ENCODE peak calls at places on chromosomes 4 and X, in four cellular contexts. N is fibroblast of lung, M is brain microvascular endothelial cell, V is MG63. P is an unnamed sample.

GRCh38 chr4:12360391-12360790 is 931.7 kb upstream of the HS3ST1 start:
- DNase-seq in N (no peak), V (peak; percentile 39), M (no peak), P (no peak)

GRCh38 chr4:137124278-137124932 is 407.9 kb downstream of the PCDH18 start:
- DNase-seq in M (peak; percentile 40), V (peak; percentile 1), N (peak; percentile 55), P (peak; percentile 10)

GRCh38 chr4:166726832-166727231 is 507.5 kb downstream of the SPOCK3 start:
- DNase-seq in V (no peak), M (no peak), N (no peak), P (no peak)

GRCh38 chrX:139203681-139204575 is 326.6 kb upstream of the F9 start:
- DNase-seq in N (peak; percentile 37), M (no peak), V (peak; percentile 18), P (no peak)

GRCh38 chr4:98113005-98113404 is 30.3 kb downstream of the STPG2 start:
- DNase-seq in M (peak; percentile 37), V (no peak), N (peak; percentile 26), P (no peak)

GRCh38 chr4:2930821-2931764 is 32.1 kb downstream of the NOP14 start:
- DNase-seq in V (no peak), N (no peak), M (no peak), P (no peak)

GRCh38 chr4:108529102-108529501 is 91.3 kb upstream of the RPL34 start:
- DNase-seq in M (no peak), V (no peak), N (no peak), P (no peak)

GRCh38 chr4:112279025-112279881 is 6.5 kb downstream of the TIFA start:
- DNase-seq in M (no peak), V (no peak), N (no peak), P (no peak)

GRCh38 chrX:51837926-51838325 is 55.5 kb upstream of the MAGED1 start:
- DNase-seq in M (peak; percentile 26), N (peak; percentile 42), V (no peak), P (no peak)

GRCh38 chr4:48949518-48950207 is 36.4 kb upstream of the CWH43 start:
- DNase-seq in V (peak; percentile 50), N (peak; percentile 22), M (no peak), P (no peak)

GRCh38 chr4:2318476-2318875 is 56.6 kb upstream of the MXD4 start:
- DNase-seq in N (no peak), M (no peak), V (no peak), P (no peak)

GRCh38 chrX:144327515-144327914 is 443.6 kb downstream of the UBE2NL start:
- DNase-seq in M (no peak), N (no peak), V (no peak), P (no peak)

GRCh38 chrX:112651766-112652165 is 28.0 kb downstream of the LHFPL1 start:
- DNase-seq in V (no peak), M (no peak), N (peak; percentile 62), P (no peak)

GRCh38 chr4:83054928-83055327 is 19.9 kb downstream of the COPS4 start:
- DNase-seq in V (no peak), M (no peak), N (peak; percentile 13), P (no peak)

GRCh38 chr4:139633195-139633594 is 32.4 kb upstream of the MGST2 start:
- DNase-seq in M (no peak), N (no peak), V (no peak), P (no peak)
- H3K4me3 ChIP-seq in M (peak overlapping the region; percentile 17), N (no peak overlapping the region), V (no peak overlapping the region), P (peak overlapping the region; percentile 28)

DNA sequence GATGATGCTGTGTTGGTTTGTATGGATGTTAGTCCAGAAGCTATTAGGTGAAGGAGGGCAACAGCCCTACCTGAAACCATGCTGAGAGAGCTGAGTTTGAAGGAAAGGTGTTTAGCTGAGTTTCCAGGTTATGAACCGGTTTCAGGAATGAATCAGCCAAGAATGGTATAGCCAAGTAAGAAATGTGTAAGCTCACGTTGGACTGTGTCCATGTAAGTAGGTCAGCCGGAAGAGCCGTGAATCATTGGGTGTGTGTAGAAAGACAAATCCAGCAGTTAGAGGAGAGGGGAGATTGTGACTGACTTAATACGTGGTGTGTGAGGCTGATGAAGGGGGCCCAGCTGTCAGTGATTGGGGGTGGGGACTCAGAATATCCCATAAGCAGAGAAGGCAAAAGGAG is 77.2 kb upstream of the SPIN4 start:
- DNase-seq in N (peak; percentile 16), M (no peak), V (no peak), P (no peak)
- H3K4me3 ChIP-seq in N (no peak overlapping the region), M (no peak overlapping the region), V (no peak overlapping the region), P (no peak overlapping the region)

GRCh38 chr4:159400782-159401712 is 298.2 kb downstream of the RAPGEF2 start:
- DNase-seq in N (no peak), V (no peak), M (peak; percentile 46), P (no peak)
- H3K4me3 ChIP-seq in N (no peak overlapping the region), V (no peak overlapping the region), M (no peak overlapping the region), P (no peak overlapping the region)

DNA sequence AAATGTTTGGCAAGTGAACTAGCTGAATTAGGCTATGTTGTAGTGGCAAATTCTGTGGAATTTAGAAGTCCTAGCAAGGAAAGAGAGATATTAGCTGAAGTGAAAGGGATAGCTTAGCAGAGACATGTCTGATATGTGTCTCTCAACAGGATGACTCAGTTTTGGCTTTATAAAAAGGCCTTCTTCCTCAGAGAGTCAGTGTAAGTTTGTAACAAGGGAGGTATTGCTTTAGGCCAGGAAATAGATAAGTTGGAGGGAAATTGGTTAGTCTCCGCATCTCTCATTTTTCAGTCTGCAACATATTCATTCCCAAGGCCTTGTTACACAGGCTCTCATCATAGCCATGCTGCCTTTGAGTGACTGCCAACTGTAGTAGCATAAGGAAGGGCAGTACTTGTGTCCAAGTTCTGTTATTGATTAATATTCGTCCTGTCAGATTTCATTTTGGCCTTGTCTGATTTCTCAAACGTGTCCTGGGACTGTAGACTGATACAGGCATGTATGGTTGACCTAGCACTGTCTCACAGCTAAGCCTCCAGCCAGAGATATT is 4.0 kb downstream of the TMEM164 start:
- DNase-seq in N (no peak), M (no peak), V (no peak), P (no peak)
- H3K4me3 ChIP-seq in N (no peak overlapping the region), M (no peak overlapping the region), V (no peak overlapping the region), P (no peak overlapping the region)

P was measured in Panc1.